ENCODE peak calls at places on chromosomes 6 and 20, in seven cellular contexts. F is HCT116, J is K562, N is GM12878, V is SK-N-SH, W is HepG2, B is H1. C is an unnamed sample. For H3K36me3, the result is how much of the 10 kb centered on the place peaks cover.

GRCh38 chr6:36962874-36963273 is 8.3 kb downstream of the PI16 start:
- DNase-seq in W (no peak), V (no peak), B (peak), F (no peak), N (no peak), J (peak), C (no peak)

GRCh38 chr20:25211273-25211672 is 15.8 kb downstream of the ENTPD6 start:
- DNase-seq in V (no peak), F (no peak), B (no peak), J (no peak), W (no peak), N (no peak), C (no peak)

GRCh38 chr6:52505726-52506501 is 70.9 kb downstream of the TRAM2 start:
- DNase-seq in J (no peak), W (no peak), N (no peak), V (peak), F (no peak), B (no peak), C (no peak)

GRCh38 chr6:119043783-119044182 is 34.7 kb downstream of the FAM184A start:
- DNase-seq in J (no peak), W (no peak), F (no peak), B (no peak), V (no peak), N (no peak), C (no peak)

GRCh38 chr6:23154159-23154558 is 584.8 kb downstream of the HDGFL1 start:
- DNase-seq in J (no peak), V (no peak), W (no peak), B (no peak), N (no peak), F (no peak), C (no peak)

GRCh38 chr6:4472953-4473642 is 303.1 kb upstream of the CDYL start:
- DNase-seq in F (no peak), N (no peak), V (no peak), B (no peak), W (no peak), J (no peak), C (no peak)

GRCh38 chr6:109456710-109457595 is 1.4 kb upstream of the MICAL1 start:
- DNase-seq in N (no peak), F (no peak), B (no peak), J (no peak), W (no peak), V (no peak), C (peak)

GRCh38 chr6:37713529-37714119 is 15.9 kb upstream of the MDGA1 start:
- DNase-seq in N (no peak), V (peak), B (no peak), F (no peak), W (no peak), J (peak), C (no peak)

GRCh38 chr20:50445367-50446151 is 64.6 kb upstream of the PTPN1 start:
- DNase-seq in V (no peak), W (no peak), B (no peak), J (no peak), F (no peak), N (no peak), C (no peak)

GRCh38 chr6:40907198-40907701 is 131.8 kb downstream of the UNC5CL start:
- DNase-seq in J (no peak), V (peak), F (no peak), N (no peak), W (peak), B (no peak), C (peak)

GRCh38 chr6:101614774-101615173 is 221.3 kb downstream of the GRIK2 start:
- DNase-seq in J (no peak), W (no peak), N (no peak), V (no peak), B (peak), F (peak), C (no peak)

GRCh38 chr20:48620486-48621255 is 207.1 kb downstream of the PREX1 start:
- DNase-seq in B (peak), N (peak), W (peak), F (peak), V (peak), J (peak), C (peak)

GRCh38 chr6:91352878-91353277 is 766.0 kb upstream of the MAP3K7 start:
- DNase-seq in B (no peak), W (no peak), J (no peak), N (no peak), V (no peak), F (no peak), C (no peak)

GRCh38 chr6:108694816-108695215 is 134.1 kb downstream of the FOXO3 start:
- DNase-seq in F (no peak), V (no peak), J (no peak), W (no peak), N (no peak), B (no peak), C (no peak)

GRCh38 chr20:57881466-57882405 is 171.9 kb upstream of the PMEPA1 start:
- DNase-seq in N (no peak), V (peak), J (no peak), B (no peak), W (no peak), F (no peak), C (no peak)

GRCh38 chr6:20670750-20671149 is 136.5 kb downstream of the CDKAL1 start:
- DNase-seq in V (no peak), F (no peak), B (no peak), W (no peak), N (no peak), J (no peak), C (no peak)

GRCh38 chr20:33653218-33653899 is 8.8 kb upstream of the C20orf144 start:
- DNase-seq in F (peak), B (peak), N (no peak), W (peak), J (peak), V (peak), C (peak)

GRCh38 chr6:143002686-143003085 is 57.7 kb upstream of the HIVEP2 start:
- DNase-seq in V (no peak), J (no peak), N (no peak), B (no peak), F (no peak), W (no peak), C (no peak)

GRCh38 chr6:40778918-40779317 is 191.8 kb upstream of the LRFN2 start:
- DNase-seq in N (no peak), B (no peak), V (no peak), J (no peak), W (no peak), F (no peak), C (no peak)

GRCh38 chr20:24633026-24633425 is 163.6 kb downstream of the SYNDIG1 start:
- DNase-seq in W (no peak), B (no peak), N (no peak), F (no peak), V (no peak), J (no peak), C (no peak)

GRCh38 chr6:166223091-166223490 is 55.4 kb upstream of the TBXT start:
- DNase-seq in F (no peak), N (no peak), B (no peak), J (peak), W (no peak), V (no peak), C (no peak)

GRCh38 chr6:100803264-100803663 is 77.9 kb downstream of the ASCC3 start:
- DNase-seq in F (no peak), N (no peak), J (no peak), W (no peak), V (no peak), B (no peak), C (no peak)

GRCh38 chr6:81309841-81310240 is 442.6 kb downstream of the TENT5A start:
- DNase-seq in F (no peak), J (no peak), N (no peak), W (no peak), V (no peak), B (no peak), C (no peak)

GRCh38 chr6:39416728-39417127 is 94.2 kb upstream of the KCNK16 start:
- DNase-seq in V (no peak), N (no peak), F (no peak), W (no peak), J (no peak), B (peak), C (no peak)

GRCh38 chr6:161130606-161131005 is 139.0 kb downstream of the MAP3K4 start:
- DNase-seq in W (no peak), N (no peak), F (no peak), V (no peak), J (no peak), B (no peak), C (no peak)

GRCh38 chr6:115969207-115969929 is 91.3 kb downstream of the FRK start:
- DNase-seq in F (no peak), J (no peak), W (no peak), B (peak), N (no peak), V (no peak), C (no peak)

GRCh38 chr6:36427781-36428345 is 14.8 kb downstream of the PXT1 start:
- DNase-seq in W (no peak), F (no peak), J (peak), B (no peak), N (no peak), V (no peak), C (no peak)

GRCh38 chr6:46927066-46927465 is 5.3 kb upstream of the ADGRF5 start:
- DNase-seq in V (no peak), N (no peak), J (no peak), B (no peak), W (no peak), F (no peak), C (no peak)

GRCh38 chr6:106540907-106541306 is 88.4 kb downstream of the RTN4IP1 start:
- DNase-seq in B (no peak), V (no peak), F (no peak), J (no peak), W (peak), N (no peak), C (no peak)

GRCh38 chr6:106739387-106739786 is 110.0 kb downstream of the QRSL1 start:
- DNase-seq in V (no peak), J (no peak), B (no peak), W (no peak), F (no peak), N (no peak), C (no peak)

GRCh38 chr6:79413562-79414002 is 123.6 kb downstream of the LCA5 start:
- DNase-seq in J (no peak), V (no peak), N (no peak), W (no peak), B (no peak), F (no peak), C (no peak)

GRCh38 chr20:2350606-2351005 is 30.1 kb upstream of the TGM6 start:
- DNase-seq in N (no peak), B (no peak), F (no peak), J (no peak), V (no peak), W (no peak), C (no peak)

GRCh38 chr20:57584768-57585461 is 24.0 kb downstream of the PCK1 start:
- DNase-seq in B (no peak), V (no peak), N (no peak), J (no peak), W (no peak), F (no peak), C (no peak)

GRCh38 chr6:10338151-10338550 is 76.7 kb downstream of the TFAP2A start:
- DNase-seq in W (no peak), N (no peak), V (no peak), B (no peak), F (no peak), J (no peak), C (no peak)

GRCh38 chr20:3092611-3093379 is 8.3 kb upstream of the AVP start:
- DNase-seq in F (no peak), W (no peak), J (no peak), V (peak), B (no peak), N (no peak), C (peak)

GRCh38 chr6:52995913-52996685 is 1.0 kb upstream of the GSTA4 start:
- DNase-seq in J (no peak), B (peak), W (peak), V (peak), N (peak), F (peak), C (peak)

GRCh38 chr6:1864496-1864895 is 254.8 kb downstream of the FOXC1 start:
- DNase-seq in F (no peak), J (no peak), V (no peak), W (peak), B (no peak), N (no peak), C (no peak)

GRCh38 chr6:84728602-84729001 is 35.8 kb downstream of the TBX18 start:
- DNase-seq in W (peak), B (no peak), N (no peak), F (peak), V (peak), J (peak), C (peak)

DNA sequence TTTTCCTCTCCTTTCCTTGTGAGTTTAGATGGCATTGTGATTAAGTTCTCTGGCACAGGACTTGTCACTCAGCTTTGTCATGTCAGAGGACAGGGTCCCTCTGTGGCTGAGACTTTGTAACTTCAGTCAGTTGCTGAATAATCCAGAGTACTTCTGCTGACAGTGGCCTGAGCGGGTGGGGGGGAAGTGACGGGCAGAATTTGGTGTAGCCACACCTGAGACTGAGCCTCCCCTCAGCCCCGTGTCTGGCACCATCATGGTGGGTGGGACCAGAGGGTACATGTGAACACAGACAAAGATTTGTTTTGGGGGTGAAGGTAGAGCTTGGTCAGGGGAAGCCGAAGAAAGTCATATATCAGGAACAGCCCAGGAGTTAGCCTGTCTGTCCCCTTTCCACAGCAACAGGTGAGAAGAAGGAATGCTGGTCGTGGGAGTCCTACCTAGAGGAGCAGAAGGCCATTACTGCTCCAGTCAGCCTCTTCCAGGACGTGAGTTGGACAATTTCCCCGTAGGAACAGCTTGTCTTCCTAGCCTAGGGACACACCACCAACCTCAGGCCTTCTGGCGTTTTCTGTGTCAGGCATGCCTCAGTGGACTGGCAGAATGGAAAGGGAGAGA is 20.9 kb downstream of the L3MBTL1 start:
- DNase-seq in W (no peak), V (no peak), B (no peak), F (no peak), N (no peak), J (no peak), C (no peak)
- TF ChIP-seq MAX in W (no peak), V (no peak), B (no peak), F (no peak), N (no peak), J (no peak), C (no peak)

GRCh38 chr6:125887372-125887771 is 69.2 kb upstream of the HINT3 start:
- DNase-seq in B (no peak), N (no peak), J (no peak), W (no peak), V (no peak), F (no peak), C (no peak)

GRCh38 chr6:125886914-125887313 is 69.7 kb upstream of the HINT3 start:
- DNase-seq in W (no peak), F (no peak), V (no peak), B (no peak), J (no peak), N (no peak), C (no peak)

GRCh38 chr6:125882243-125882642 is 74.3 kb upstream of the HINT3 start:
- DNase-seq in J (no peak), F (no peak), B (no peak), W (no peak), V (no peak), N (no peak), C (no peak)

GRCh38 chr6:125888989-125889656 is 67.4 kb upstream of the HINT3 start:
- DNase-seq in N (no peak), J (peak), W (peak), F (peak), V (no peak), B (no peak), C (peak)

GRCh38 chr6:125884656-125885055 is 71.9 kb upstream of the HINT3 start:
- DNase-seq in F (no peak), W (no peak), J (no peak), V (no peak), N (no peak), B (no peak), C (no peak)
- H3K36me3 ChIP-seq in F (under half), W (under half), J (under half), V (under half), N (under half), B (under half), C (under half)

GRCh38 chr6:14857501-14857900 is 388.4 kb upstream of the JARID2 start:
- DNase-seq in F (no peak), J (no peak), B (no peak), W (no peak), N (no peak), V (no peak), C (no peak)
- H2AFZ ChIP-seq in F (no peak), J (no peak), B (no peak), W (no peak), N (no peak), V (no peak), C (no peak)

GRCh38 chr6:168380956-168381605 is 59.9 kb upstream of the SMOC2 start:
- DNase-seq in W (no peak), V (no peak), J (no peak), F (no peak), N (no peak), B (no peak), C (no peak)
- TF ChIP-seq MAX in W (no peak), V (no peak), J (no peak), F (no peak), N (no peak), B (no peak), C (no peak)

GRCh38 chr20:10007747-10008146 is 27.0 kb upstream of the ANKEF1 start:
- DNase-seq in V (no peak), N (no peak), F (no peak), J (no peak), W (no peak), B (no peak), C (no peak)

GRCh38 chr20:10007158-10007557 is 27.6 kb upstream of the ANKEF1 start:
- DNase-seq in W (no peak), N (no peak), J (no peak), B (no peak), V (no peak), F (no peak), C (no peak)

GRCh38 chr20:10004900-10005299 is 29.9 kb upstream of the ANKEF1 start:
- DNase-seq in J (no peak), N (no peak), V (no peak), W (no peak), F (no peak), B (no peak), C (no peak)

GRCh38 chr20:10006461-10006860 is 28.3 kb upstream of the ANKEF1 start:
- DNase-seq in W (no peak), N (no peak), F (no peak), J (no peak), B (no peak), V (no peak), C (no peak)

GRCh38 chr20:10005885-10006284 is 28.9 kb upstream of the ANKEF1 start:
- DNase-seq in B (no peak), V (no peak), N (no peak), F (no peak), W (no peak), J (peak), C (no peak)
- H3K36me3 ChIP-seq in B (under half), V (under half), N (under half), F (under half), W (under half), J (under half), C (under half)

DNA sequence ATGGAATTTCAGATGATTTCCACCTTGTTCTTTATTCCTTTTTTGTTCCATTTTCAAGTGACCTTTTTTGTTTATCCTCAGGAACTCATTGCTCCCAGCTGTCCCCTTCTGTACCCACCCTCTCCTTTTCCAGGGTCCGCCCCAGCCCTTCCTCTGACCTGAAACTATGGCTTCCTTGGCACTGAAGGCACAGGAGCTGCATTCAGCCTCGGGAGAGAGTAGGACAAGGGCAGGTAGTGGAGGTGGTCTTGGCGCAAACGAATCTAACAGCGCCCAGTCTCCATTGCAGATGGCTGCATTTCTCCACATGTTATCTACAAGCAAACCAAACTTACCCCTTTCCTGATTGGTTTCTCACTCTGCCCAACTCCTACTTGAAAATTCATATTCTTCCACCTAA is 8.8 kb upstream of the ULBP2 start:
- DNase-seq in J (no peak), V (no peak), W (no peak), F (no peak), B (no peak), N (no peak), C (no peak)
- H2AFZ ChIP-seq in J (no peak), V (no peak), W (no peak), F (no peak), B (no peak), N (no peak), C (no peak)

GRCh38 chr6:69390125-69390524 is 406.7 kb downstream of the LMBRD1 start:
- DNase-seq in N (no peak), W (no peak), F (no peak), J (no peak), V (no peak), B (no peak), C (no peak)
- TF ChIP-seq MAX in N (no peak), W (no peak), F (no peak), J (no peak), V (no peak), B (no peak), C (no peak)

GRCh38 chr20:34925341-34925740 is 30.3 kb downstream of the GSS start:
- DNase-seq in F (no peak), B (no peak), W (no peak), V (no peak), N (no peak), J (no peak), C (no peak)
- H3K36me3 ChIP-seq in F (under half), B (under half), W (under half), V (under half), N (under half), J (half or more), C (under half)